ENCODE peak calls at places on chromosomes 12 and 14, in four cellular contexts. One of them, this sample, is unnamed.

GRCh38 chr14:98926151-98926550 is 345.8 kb downstream of the BCL11B start:
- DNase-seq in sigmoid colon: peak
- DNase-seq in HCT116: no peak
- DNase-seq in stomach: no peak
- DNase-seq in this sample: peak

GRCh38 chr12:66182956-66183355 is 6.1 kb upstream of the IRAK3 start:
- DNase-seq in sigmoid colon: no peak
- DNase-seq in HCT116: no peak
- DNase-seq in stomach: no peak
- DNase-seq in this sample: no peak

GRCh38 chr12:125890366-125890905 is 825.2 kb downstream of the AACS start:
- DNase-seq in sigmoid colon: no peak
- DNase-seq in HCT116: no peak
- DNase-seq in stomach: no peak
- DNase-seq in this sample: no peak

GRCh38 chr12:57874166-57875108 is 27.9 kb upstream of the CTDSP2 start:
- DNase-seq in sigmoid colon: no peak
- DNase-seq in HCT116: no peak
- DNase-seq in stomach: no peak
- DNase-seq in this sample: no peak

GRCh38 chr14:58151264-58151700 is 731 bp downstream of the ARMH4 start:
- DNase-seq in sigmoid colon: no peak
- DNase-seq in HCT116: no peak
- DNase-seq in stomach: no peak
- DNase-seq in this sample: no peak

GRCh38 chr12:11729008-11729407 is 79.5 kb downstream of the ETV6 start:
- DNase-seq in sigmoid colon: no peak
- DNase-seq in HCT116: no peak
- DNase-seq in stomach: peak
- DNase-seq in this sample: no peak

GRCh38 chr12:90970471-90970870 is 15.5 kb upstream of the CCER1 start:
- DNase-seq in sigmoid colon: no peak
- DNase-seq in HCT116: no peak
- DNase-seq in stomach: no peak
- DNase-seq in this sample: no peak

GRCh38 chr14:25150934-25151790 is 101.2 kb upstream of the STXBP6 start:
- DNase-seq in sigmoid colon: no peak
- DNase-seq in HCT116: peak
- DNase-seq in stomach: no peak
- DNase-seq in this sample: no peak

GRCh38 chr12:57456145-57456700 is 1.1 kb downstream of the INHBE start:
- DNase-seq in sigmoid colon: no peak
- DNase-seq in HCT116: no peak
- DNase-seq in stomach: no peak
- DNase-seq in this sample: no peak

GRCh38 chr14:81125536-81125935 is 95.2 kb downstream of the GTF2A1 start:
- DNase-seq in sigmoid colon: no peak
- DNase-seq in HCT116: no peak
- DNase-seq in stomach: no peak
- DNase-seq in this sample: no peak

GRCh38 chr12:112427760-112428159 is 9.0 kb downstream of the PTPN11 start:
- DNase-seq in sigmoid colon: no peak
- DNase-seq in HCT116: no peak
- DNase-seq in stomach: no peak
- DNase-seq in this sample: no peak

GRCh38 chr12:19496249-19497208 is 57.2 kb downstream of the AEBP2 start:
- DNase-seq in sigmoid colon: no peak
- DNase-seq in HCT116: no peak
- DNase-seq in stomach: no peak
- DNase-seq in this sample: no peak

GRCh38 chr12:57152408-57153038 is 5.1 kb upstream of the LRP1-AS start:
- DNase-seq in sigmoid colon: peak
- DNase-seq in HCT116: no peak
- DNase-seq in stomach: no peak
- DNase-seq in this sample: no peak

GRCh38 chr12:53295070-53295890 is at the start of gene PFDN5:
- DNase-seq in sigmoid colon: peak
- DNase-seq in HCT116: peak
- DNase-seq in stomach: peak
- DNase-seq in this sample: peak
- TF ChIP-seq CTCF in sigmoid colon: peak
- TF ChIP-seq CTCF in HCT116: no peak
- TF ChIP-seq CTCF in stomach: no peak
- TF ChIP-seq CTCF in this sample: no peak

DNA sequence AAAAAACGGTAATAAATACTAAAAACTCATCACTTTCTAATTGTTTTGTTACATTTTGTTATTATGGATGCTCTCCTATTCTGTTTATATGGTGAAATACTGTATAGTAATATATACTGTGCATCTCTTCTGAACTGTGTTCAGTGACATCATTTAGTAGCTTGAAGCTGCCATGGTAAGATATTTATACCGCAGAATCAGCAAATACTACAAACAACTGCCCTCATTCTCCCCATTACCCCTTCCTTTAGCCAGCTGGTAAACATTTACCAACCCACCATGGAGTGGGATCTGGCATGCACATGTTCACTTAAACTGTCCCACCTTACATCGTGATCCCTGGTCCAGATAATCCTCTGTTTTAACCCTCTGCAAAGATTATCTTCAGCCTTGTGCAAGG is 46.3 kb downstream of the FBXO34 start:
- DNase-seq in sigmoid colon: no peak
- DNase-seq in HCT116: no peak
- DNase-seq in stomach: no peak
- DNase-seq in this sample: no peak
- TF ChIP-seq POLR2AphosphoS5 in sigmoid colon: no peak
- TF ChIP-seq POLR2AphosphoS5 in HCT116: no peak
- TF ChIP-seq POLR2AphosphoS5 in stomach: no peak
- TF ChIP-seq POLR2AphosphoS5 in this sample: no peak

DNA sequence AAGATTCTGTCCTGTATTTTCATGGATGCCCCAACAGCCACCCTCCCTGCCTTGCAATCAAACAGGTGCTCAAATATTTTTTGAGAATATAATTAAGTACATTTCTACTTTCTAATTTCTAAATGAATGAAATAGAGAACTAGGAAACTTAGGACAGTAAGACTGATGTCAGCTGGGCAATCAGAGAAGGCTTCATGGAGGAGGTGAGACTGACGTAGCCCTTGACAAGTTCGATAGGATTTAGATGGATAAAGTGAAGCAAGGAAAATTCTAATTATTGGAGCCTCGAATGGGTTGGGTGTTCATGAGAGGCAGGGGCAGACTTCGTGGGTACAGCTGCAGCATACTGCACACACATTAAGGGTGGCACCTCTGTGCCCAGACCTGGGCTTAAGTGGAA is 36.0 kb downstream of the NINJ2 start:
- DNase-seq in sigmoid colon: no peak
- DNase-seq in HCT116: no peak
- DNase-seq in stomach: no peak
- DNase-seq in this sample: no peak
- H3K27ac ChIP-seq in sigmoid colon: no peak
- H3K27ac ChIP-seq in HCT116: no peak
- H3K27ac ChIP-seq in stomach: no peak
- H3K27ac ChIP-seq in this sample: no peak

GRCh38 chr12:95459310-95459709 is 14.6 kb upstream of the METAP2 start:
- DNase-seq in sigmoid colon: no peak
- DNase-seq in HCT116: no peak
- DNase-seq in stomach: no peak
- DNase-seq in this sample: no peak

GRCh38 chr12:95458761-95459160 is 15.2 kb upstream of the METAP2 start:
- DNase-seq in sigmoid colon: no peak
- DNase-seq in HCT116: no peak
- DNase-seq in stomach: no peak
- DNase-seq in this sample: no peak

GRCh38 chr12:95462081-95462480 is 11.9 kb upstream of the METAP2 start:
- DNase-seq in sigmoid colon: no peak
- DNase-seq in HCT116: no peak
- DNase-seq in stomach: no peak
- DNase-seq in this sample: no peak

GRCh38 chr12:95460901-95461300 is 13.1 kb upstream of the METAP2 start:
- DNase-seq in sigmoid colon: no peak
- DNase-seq in HCT116: no peak
- DNase-seq in stomach: no peak
- DNase-seq in this sample: no peak

GRCh38 chr12:95460105-95460504 is 13.8 kb upstream of the METAP2 start:
- DNase-seq in sigmoid colon: no peak
- DNase-seq in HCT116: no peak
- DNase-seq in stomach: no peak
- DNase-seq in this sample: no peak
- TF ChIP-seq CTCF in sigmoid colon: no peak
- TF ChIP-seq CTCF in HCT116: no peak
- TF ChIP-seq CTCF in stomach: no peak
- TF ChIP-seq CTCF in this sample: no peak

DNA sequence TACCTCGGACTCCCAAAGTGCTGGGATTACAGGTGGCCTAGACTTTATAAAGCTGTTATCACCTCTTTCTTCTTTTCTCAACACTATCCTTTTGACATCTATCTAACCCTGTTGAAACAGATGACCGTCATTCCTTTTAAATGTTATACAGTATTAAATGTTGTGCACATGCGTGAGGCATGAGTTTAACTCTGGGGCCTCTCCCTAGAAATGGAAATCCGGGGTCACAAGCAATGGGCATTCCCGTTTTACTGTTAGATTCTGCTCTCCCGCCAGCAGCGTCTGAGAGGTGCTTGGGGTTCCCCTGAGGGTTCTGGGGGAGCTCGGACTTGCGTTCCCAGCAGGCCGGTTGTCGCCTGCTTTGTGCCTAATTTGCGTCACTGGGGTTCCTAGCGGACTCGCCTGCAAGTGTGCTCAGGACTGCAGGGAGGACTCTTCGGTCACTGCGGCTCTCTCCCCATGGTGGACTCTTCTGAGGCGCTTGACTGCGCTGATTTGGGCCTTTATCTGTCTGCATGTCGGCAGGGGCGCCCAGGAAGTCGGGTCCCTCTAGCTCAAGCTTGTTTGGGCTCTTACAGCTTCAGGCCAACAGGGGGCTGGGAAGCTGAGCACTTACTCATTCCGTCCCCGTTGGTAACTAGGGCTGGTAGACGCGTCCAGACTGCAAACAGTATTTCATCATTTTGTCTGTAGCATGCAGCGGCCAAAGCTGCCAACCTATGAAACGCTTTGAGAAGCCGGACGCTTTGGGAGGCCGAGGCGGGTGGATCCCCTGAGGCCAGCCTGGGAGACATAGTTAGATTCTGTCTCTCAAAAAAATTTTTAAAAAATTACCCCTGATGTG is 1.2 kb upstream of the RAN start:
- DNase-seq in sigmoid colon: peak
- DNase-seq in HCT116: peak
- DNase-seq in stomach: peak
- DNase-seq in this sample: peak
- TF ChIP-seq POLR2AphosphoS5 in sigmoid colon: no peak
- TF ChIP-seq POLR2AphosphoS5 in HCT116: peak
- TF ChIP-seq POLR2AphosphoS5 in stomach: no peak
- TF ChIP-seq POLR2AphosphoS5 in this sample: no peak

GRCh38 chr12:109241936-109242335 is 67.1 kb downstream of the FOXN4 start:
- DNase-seq in sigmoid colon: peak
- DNase-seq in HCT116: no peak
- DNase-seq in stomach: no peak
- DNase-seq in this sample: no peak

GRCh38 chr12:109247831-109248654 is 61.0 kb downstream of the FOXN4 start:
- DNase-seq in sigmoid colon: peak
- DNase-seq in HCT116: no peak
- DNase-seq in stomach: peak
- DNase-seq in this sample: no peak

GRCh38 chr12:109250523-109250922 is 58.6 kb downstream of the FOXN4 start:
- DNase-seq in sigmoid colon: no peak
- DNase-seq in HCT116: no peak
- DNase-seq in stomach: no peak
- DNase-seq in this sample: no peak

GRCh38 chr12:109244043-109244442 is 65.0 kb downstream of the FOXN4 start:
- DNase-seq in sigmoid colon: no peak
- DNase-seq in HCT116: no peak
- DNase-seq in stomach: no peak
- DNase-seq in this sample: no peak

DNA sequence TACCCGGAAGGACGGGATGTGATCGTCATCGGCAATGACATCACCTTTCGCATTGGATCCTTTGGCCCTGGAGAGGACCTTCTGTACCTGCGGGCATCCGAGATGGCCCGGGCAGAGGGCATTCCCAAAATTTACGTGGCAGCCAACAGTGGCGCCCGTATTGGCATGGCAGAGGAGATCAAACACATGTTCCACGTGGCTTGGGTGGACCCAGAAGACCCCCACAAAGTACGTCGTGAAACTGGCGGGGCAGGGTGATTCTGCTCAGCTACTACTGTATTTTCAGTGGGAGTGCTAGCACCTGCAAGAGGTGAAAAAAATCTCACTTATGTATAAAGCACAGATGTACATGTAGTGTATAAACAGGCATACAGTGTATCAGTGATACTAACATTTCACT is 62.9 kb downstream of the FOXN4 start:
- DNase-seq in sigmoid colon: no peak
- DNase-seq in HCT116: no peak
- DNase-seq in stomach: no peak
- DNase-seq in this sample: no peak
- H3K27ac ChIP-seq in sigmoid colon: no peak
- H3K27ac ChIP-seq in HCT116: no peak
- H3K27ac ChIP-seq in stomach: no peak
- H3K27ac ChIP-seq in this sample: no peak

GRCh38 chr12:76688627-76689026 is 75.3 kb upstream of the ZDHHC17 start:
- DNase-seq in sigmoid colon: no peak
- DNase-seq in HCT116: no peak
- DNase-seq in stomach: no peak
- DNase-seq in this sample: no peak
- TF ChIP-seq CTCF in sigmoid colon: no peak
- TF ChIP-seq CTCF in HCT116: peak
- TF ChIP-seq CTCF in stomach: no peak
- TF ChIP-seq CTCF in this sample: no peak

This sample was measured in suprapubic skin.